ENCODE peak calls at places on chromosome 14, in ten cellular contexts. K is CD4-positive, alpha-beta memory T cell; X is adrenal gland; N is Karpas-422; P is ovary; O is pancreas; T is A673; R is testis; V is SK-N-SH; Q is psoas muscle. J is an unnamed sample.
A peak's percentile ranks its signal among the peaks of the same experiment; 100 is the strongest.

GRCh38 chr14:69682607-69683263 is 71.3 kb downstream of the SUSD6 start:
- DNase-seq in N (no peak), K (no peak), P (no peak), T (no peak), Q (no peak), X (no peak), O (no peak), V (no peak), R (no peak), J (no peak)

GRCh38 chr14:45679852-45680251 is 426.9 kb upstream of the MIS18BP1 start:
- DNase-seq in N (no peak), R (no peak), P (no peak), K (no peak), Q (no peak), V (no peak), O (no peak), X (no peak), T (peak; percentile 65), J (no peak)

GRCh38 chr14:71322660-71323250 is 415.5 kb downstream of the PCNX1 start:
- DNase-seq in O (no peak), V (peak; percentile 24), N (peak; percentile 70), K (peak; percentile 45), Q (no peak), T (peak; percentile 70), R (peak; percentile 54), X (no peak), P (no peak), J (no peak)

GRCh38 chr14:64324461-64325255 is 30.5 kb upstream of the ESR2 start:
- DNase-seq in V (no peak), P (no peak), T (peak; percentile 63), K (no peak), R (no peak), X (no peak), O (no peak), N (no peak), Q (no peak), J (no peak)

GRCh38 chr14:80212025-80212402 is 710 bp upstream of the DIO2 start:
- DNase-seq in O (no peak), R (no peak), Q (no peak), P (no peak), K (no peak), X (peak; percentile 15), T (peak; percentile 69), V (no peak), N (peak; percentile 63), J (no peak)

GRCh38 chr14:76080009-76080408 is 71.7 kb upstream of the GPATCH2L start:
- DNase-seq in X (no peak), P (no peak), T (no peak), R (no peak), K (no peak), Q (peak; percentile 83), N (no peak), O (no peak), V (no peak), J (no peak)

GRCh38 chr14:98952595-98953325 is 319.2 kb downstream of the BCL11B start:
- DNase-seq in O (no peak), K (no peak), N (no peak), Q (no peak), P (no peak), T (peak; percentile 28), X (peak; percentile 84), R (no peak), V (no peak), J (no peak)

GRCh38 chr14:101320386-101320785 is 240.9 kb upstream of the DIO3 start:
- DNase-seq in T (no peak), O (no peak), R (no peak), N (no peak), Q (no peak), X (no peak), V (no peak), K (no peak), P (no peak), J (no peak)

GRCh38 chr14:105066285-105067071 is 1.2 kb upstream of the GPR132 start:
- DNase-seq in V (no peak), O (no peak), P (no peak), K (no peak), X (no peak), R (no peak), T (no peak), Q (no peak), N (no peak), J (no peak)

GRCh38 chr14:105065280-105066228 is at the start of gene GPR132:
- DNase-seq in Q (peak; percentile 68), V (no peak), O (no peak), X (peak; percentile 44), T (no peak), K (peak; percentile 93), R (peak; percentile 38), N (no peak), P (no peak), J (peak; percentile 97)

GRCh38 chr14:105068818-105069217 is 3.6 kb upstream of the GPR132 start:
- DNase-seq in K (no peak), P (no peak), Q (no peak), O (no peak), R (no peak), N (no peak), X (no peak), V (no peak), T (no peak), J (no peak)

GRCh38 chr14:105067969-105068301 is 2.7 kb upstream of the GPR132 start:
- DNase-seq in X (no peak), K (no peak), N (no peak), P (no peak), O (no peak), T (no peak), R (no peak), Q (peak; percentile 37), V (no peak), J (no peak)

DNA sequence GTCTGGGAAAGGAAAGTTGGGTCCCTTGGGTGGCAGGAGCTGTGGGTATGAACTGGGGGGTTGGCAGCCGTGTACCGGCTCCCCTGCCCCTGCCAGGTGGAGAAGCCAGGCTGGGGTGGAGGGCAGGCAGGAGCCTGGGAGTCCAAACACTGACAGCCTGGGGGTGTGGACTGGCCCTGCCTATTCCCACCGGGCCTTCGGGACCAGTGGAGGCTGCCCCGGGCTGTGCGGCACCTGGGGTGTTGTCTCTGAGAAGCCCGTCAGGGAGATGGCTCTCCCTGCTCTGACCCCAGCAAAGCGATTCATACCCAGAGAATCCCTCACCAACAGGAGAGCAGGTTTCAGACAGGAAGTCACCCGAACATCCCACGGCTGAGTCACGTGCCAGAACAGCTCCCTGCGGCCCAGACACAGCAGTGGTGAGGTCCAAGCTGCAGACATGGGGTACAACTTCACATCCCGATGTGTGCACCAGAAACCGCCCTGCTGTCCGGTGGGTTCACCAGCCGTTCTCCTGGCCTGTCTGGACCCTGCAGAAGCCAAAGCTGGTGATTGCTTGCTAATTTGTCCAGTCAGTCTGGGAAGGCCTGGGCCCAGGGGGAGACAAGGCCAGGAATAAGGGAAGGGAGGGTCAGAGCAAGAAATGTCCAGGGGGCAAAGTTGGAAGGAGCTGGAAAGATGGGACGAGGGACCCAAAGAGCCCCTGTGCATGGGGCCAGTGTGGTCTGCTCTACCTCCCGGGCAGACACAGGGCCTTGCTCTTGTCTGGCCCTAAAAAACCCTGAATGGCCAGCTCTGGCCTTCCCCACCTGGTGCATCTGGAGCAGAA is 2.1 kb upstream of the GPR132 start:
- DNase-seq in T (no peak), R (no peak), N (no peak), X (no peak), K (no peak), V (no peak), P (no peak), Q (peak; percentile 40), O (no peak), J (peak; percentile 74)
- H3K4me1 ChIP-seq in T (no peaks in the 10 kb centered on the region), R (no peaks in the 10 kb centered on the region), N (peaks cover 4% of the 10 kb centered on the region), X (no peaks in the 10 kb centered on the region), K (peaks cover 77% of the 10 kb centered on the region), V (no peaks in the 10 kb centered on the region), P (no peaks in the 10 kb centered on the region), Q (no peaks in the 10 kb centered on the region), O (no peaks in the 10 kb centered on the region), J (peaks cover 72% of the 10 kb centered on the region)

GRCh38 chr14:60956202-60956601 is 24.7 kb downstream of the TRMT5 start:
- DNase-seq in O (no peak), X (no peak), R (no peak), P (no peak), N (no peak), K (no peak), V (no peak), T (no peak), Q (no peak), J (no peak)

GRCh38 chr14:60945984-60946383 is 34.9 kb downstream of the TRMT5 start:
- DNase-seq in N (no peak), V (no peak), P (no peak), T (no peak), R (no peak), K (no peak), Q (no peak), O (no peak), X (no peak), J (no peak)

GRCh38 chr14:60956632-60957031 is 24.2 kb downstream of the TRMT5 start:
- DNase-seq in V (no peak), Q (no peak), X (no peak), O (no peak), K (no peak), T (no peak), N (no peak), P (no peak), R (no peak), J (no peak)

GRCh38 chr14:60946773-60947172 is 34.1 kb downstream of the TRMT5 start:
- DNase-seq in V (no peak), O (no peak), P (no peak), Q (no peak), R (no peak), T (no peak), X (no peak), K (no peak), N (no peak), J (no peak)

DNA sequence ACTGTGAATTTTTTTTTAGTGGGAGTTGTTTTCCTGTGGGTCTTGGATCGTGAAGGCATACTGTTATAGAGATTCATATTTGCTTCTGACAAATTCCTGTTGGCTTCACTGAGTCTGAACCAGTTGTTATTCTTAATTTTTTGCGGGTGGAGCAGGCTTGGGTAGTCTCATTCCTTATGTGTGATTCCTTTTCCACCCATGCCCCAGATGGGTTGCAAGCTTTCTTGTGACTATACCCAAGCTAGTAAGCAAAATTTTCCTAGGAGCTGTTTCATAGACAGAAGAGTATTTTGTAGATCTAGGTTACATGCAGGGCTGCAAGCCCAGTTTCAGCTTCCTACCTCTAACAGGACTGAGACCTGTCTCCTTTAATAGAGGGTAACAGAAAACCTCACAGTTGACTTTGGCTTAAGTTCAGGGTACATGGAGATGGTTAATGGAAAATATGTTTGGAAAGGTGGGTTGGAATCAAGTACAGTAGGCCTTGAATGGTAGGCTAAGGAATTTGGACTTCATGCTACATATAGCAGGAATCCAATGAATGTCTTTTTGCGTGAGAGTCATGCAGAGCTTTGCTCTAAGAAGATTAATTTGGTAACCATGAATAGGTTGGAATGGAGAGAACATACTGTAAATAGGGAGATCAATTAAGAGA is 29.0 kb downstream of the TRMT5 start:
- DNase-seq in N (no peak), K (no peak), X (no peak), V (no peak), P (no peak), T (no peak), Q (no peak), R (no peak), O (no peak), J (no peak)
- H3K27ac ChIP-seq in N (no peak overlapping the region), K (no peak overlapping the region), X (no peak overlapping the region), V (no peak overlapping the region), P (no peak overlapping the region), T (no peak overlapping the region), Q (peak overlapping the region; percentile 28), R (no peak overlapping the region), O (no peak overlapping the region), J (no peak overlapping the region)

DNA sequence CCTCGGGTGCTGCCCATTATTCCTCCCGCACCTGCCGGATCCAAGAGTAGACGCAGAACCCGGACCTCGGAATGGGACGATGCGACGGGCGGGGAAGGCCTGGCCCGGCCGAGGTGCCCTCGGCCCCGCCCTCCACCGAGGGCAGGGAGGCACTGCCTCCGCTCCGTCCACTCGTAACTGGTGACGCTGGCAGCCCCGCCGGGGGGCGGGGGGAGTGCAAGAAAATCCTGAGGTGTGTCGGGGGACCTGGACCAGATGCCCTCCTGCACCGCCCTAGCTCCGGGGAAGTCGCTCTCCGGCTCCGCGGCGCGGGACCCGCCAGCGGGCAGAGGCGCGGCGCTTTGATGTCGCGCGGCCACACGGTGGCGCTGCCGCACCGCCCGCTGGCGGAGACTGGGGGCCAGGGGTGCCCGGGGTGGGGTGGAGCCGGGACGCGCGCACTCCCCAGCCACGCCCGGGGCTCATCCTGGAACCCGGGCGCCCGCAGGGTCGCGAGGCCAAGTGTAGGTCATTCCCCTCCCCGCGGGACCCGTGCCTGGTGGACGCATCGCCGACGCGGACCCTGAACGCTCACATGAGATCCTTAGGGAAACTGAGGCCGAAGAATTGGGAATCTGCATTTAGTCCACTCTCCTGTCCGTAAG is 202.8 kb downstream of the TTC8 start:
- DNase-seq in V (no peak), Q (peak; percentile 72), K (peak; percentile 65), N (peak; percentile 73), X (peak; percentile 27), T (peak; percentile 61), R (peak; percentile 54), O (peak; percentile 83), P (peak; percentile 52), J (peak; percentile 39)
- H3K27me3 ChIP-seq in V (no peaks in the 10 kb centered on the region), Q (no peaks in the 10 kb centered on the region), K (peaks cover 15% of the 10 kb centered on the region), N (peaks cover 2% of the 10 kb centered on the region), X (no peaks in the 10 kb centered on the region), T (peaks cover 19% of the 10 kb centered on the region), R (no peaks in the 10 kb centered on the region), O (no peaks in the 10 kb centered on the region), P (no peaks in the 10 kb centered on the region), J (peaks cover 22% of the 10 kb centered on the region)

GRCh38 chr14:21258194-21258888 is 10.9 kb downstream of the HNRNPC start:
- DNase-seq in T (no peak), O (no peak), K (no peak), V (no peak), R (no peak), P (no peak), N (no peak), X (no peak), Q (no peak), J (no peak)

GRCh38 chr14:21257395-21258193 is 11.6 kb downstream of the HNRNPC start:
- DNase-seq in K (peak; percentile 1), V (no peak), O (no peak), P (no peak), Q (no peak), R (no peak), T (no peak), X (peak; percentile 63), N (no peak), J (no peak)

GRCh38 chr14:21258889-21259787 is 10.1 kb downstream of the HNRNPC start:
- DNase-seq in P (no peak), K (no peak), Q (no peak), X (no peak), N (no peak), V (no peak), R (no peak), T (no peak), O (no peak), J (no peak)

GRCh38 chr14:21255385-21256101 is 13.7 kb downstream of the HNRNPC start:
- DNase-seq in P (no peak), V (no peak), Q (no peak), X (no peak), O (no peak), N (no peak), K (no peak), T (no peak), R (no peak), J (no peak)

GRCh38 chr14:21256539-21257394 is 12.5 kb downstream of the HNRNPC start:
- DNase-seq in Q (no peak), T (no peak), O (no peak), R (no peak), K (no peak), P (no peak), X (no peak), V (no peak), N (no peak), J (no peak)
- H3K4me1 ChIP-seq in Q (peaks cover 63% of the 10 kb centered on the region), T (peaks cover 38% of the 10 kb centered on the region), O (peaks cover 12% of the 10 kb centered on the region), R (peaks cover 14% of the 10 kb centered on the region), K (peaks cover 89% of the 10 kb centered on the region), P (peaks cover 13% of the 10 kb centered on the region), X (peaks cover 76% of the 10 kb centered on the region), V (no peaks in the 10 kb centered on the region), N (no peaks in the 10 kb centered on the region), J (peaks cover 75% of the 10 kb centered on the region)